ENCODE peak calls at places on chromosomes 4 and X, in six cellular contexts. One of them, this sample, is unnamed.

GRCh38 chr4:76078033-76078613 is 3.6 kb downstream of the ART3 start:
- DNase-seq in SW 1271: no peak
- DNase-seq in suprapubic skin: no peak
- DNase-seq in GDM1: no peak
- DNase-seq in T-cell: no peak
- DNase-seq in effector CD4-positive, alpha-beta T cell: no peak
- DNase-seq in this sample: no peak

GRCh38 chr4:109026588-109026987 is 263.7 kb upstream of the ETNPPL start:
- DNase-seq in effector CD4-positive, alpha-beta T cell: no peak
- DNase-seq in T-cell: no peak
- DNase-seq in GDM1: no peak
- DNase-seq in suprapubic skin: no peak
- DNase-seq in SW 1271: no peak
- DNase-seq in this sample: no peak

GRCh38 chr4:124030038-124030638 is 633.5 kb downstream of the SPRY1 start:
- DNase-seq in T-cell: no peak
- DNase-seq in effector CD4-positive, alpha-beta T cell: no peak
- DNase-seq in SW 1271: no peak
- DNase-seq in suprapubic skin: no peak
- DNase-seq in GDM1: no peak
- DNase-seq in this sample: no peak

GRCh38 chrX:1462596-1463251 is 10.0 kb upstream of the ASMTL start:
- DNase-seq in T-cell: peak
- DNase-seq in GDM1: no peak
- DNase-seq in SW 1271: peak
- DNase-seq in suprapubic skin: peak
- DNase-seq in effector CD4-positive, alpha-beta T cell: peak
- DNase-seq in this sample: no peak

GRCh38 chr4:102324725-102325124 is 20.6 kb downstream of the SLC39A8 start:
- DNase-seq in GDM1: no peak
- DNase-seq in T-cell: no peak
- DNase-seq in effector CD4-positive, alpha-beta T cell: no peak
- DNase-seq in suprapubic skin: no peak
- DNase-seq in SW 1271: no peak
- DNase-seq in this sample: no peak

GRCh38 chrX:30388325-30388724 is 79.1 kb upstream of the NR0B1 start:
- DNase-seq in effector CD4-positive, alpha-beta T cell: no peak
- DNase-seq in T-cell: no peak
- DNase-seq in suprapubic skin: no peak
- DNase-seq in SW 1271: no peak
- DNase-seq in GDM1: no peak
- DNase-seq in this sample: no peak

GRCh38 chr4:51853027-51853682 is 10.2 kb downstream of the DCUN1D4 start:
- DNase-seq in GDM1: no peak
- DNase-seq in suprapubic skin: no peak
- DNase-seq in SW 1271: no peak
- DNase-seq in T-cell: no peak
- DNase-seq in effector CD4-positive, alpha-beta T cell: no peak
- DNase-seq in this sample: no peak

GRCh38 chr4:57916479-57916878 is 806.3 kb upstream of the IGFBP7 start:
- DNase-seq in T-cell: no peak
- DNase-seq in effector CD4-positive, alpha-beta T cell: no peak
- DNase-seq in SW 1271: no peak
- DNase-seq in suprapubic skin: no peak
- DNase-seq in GDM1: no peak
- DNase-seq in this sample: no peak

GRCh38 chr4:48331577-48332340 is 9.6 kb upstream of the SLAIN2 start:
- DNase-seq in GDM1: no peak
- DNase-seq in T-cell: no peak
- DNase-seq in effector CD4-positive, alpha-beta T cell: no peak
- DNase-seq in SW 1271: no peak
- DNase-seq in suprapubic skin: no peak
- DNase-seq in this sample: no peak

GRCh38 chr4:56817840-56818491 is 3.5 kb downstream of the SPINK2 start:
- DNase-seq in effector CD4-positive, alpha-beta T cell: no peak
- DNase-seq in T-cell: no peak
- DNase-seq in SW 1271: no peak
- DNase-seq in GDM1: no peak
- DNase-seq in suprapubic skin: no peak
- DNase-seq in this sample: no peak

GRCh38 chr4:124121511-124121934 is 591.0 kb downstream of the ANKRD50 start:
- DNase-seq in SW 1271: no peak
- DNase-seq in effector CD4-positive, alpha-beta T cell: no peak
- DNase-seq in GDM1: no peak
- DNase-seq in T-cell: no peak
- DNase-seq in suprapubic skin: no peak
- DNase-seq in this sample: no peak

GRCh38 chr4:24912252-24913098 is at the start of gene CCDC149:
- DNase-seq in suprapubic skin: peak
- DNase-seq in effector CD4-positive, alpha-beta T cell: no peak
- DNase-seq in GDM1: no peak
- DNase-seq in SW 1271: peak
- DNase-seq in T-cell: no peak
- DNase-seq in this sample: peak

GRCh38 chr4:83875437-83875836 is 339.5 kb downstream of the GPAT3 start:
- DNase-seq in suprapubic skin: no peak
- DNase-seq in SW 1271: no peak
- DNase-seq in GDM1: no peak
- DNase-seq in T-cell: no peak
- DNase-seq in effector CD4-positive, alpha-beta T cell: no peak
- DNase-seq in this sample: no peak

GRCh38 chr4:86498560-86499166 is 95.5 kb upstream of the PTPN13 start:
- DNase-seq in GDM1: peak
- DNase-seq in effector CD4-positive, alpha-beta T cell: no peak
- DNase-seq in SW 1271: peak
- DNase-seq in suprapubic skin: no peak
- DNase-seq in T-cell: no peak
- DNase-seq in this sample: no peak

GRCh38 chrX:43703211-43703791 is 47.2 kb downstream of the MAOA start:
- DNase-seq in T-cell: no peak
- DNase-seq in effector CD4-positive, alpha-beta T cell: no peak
- DNase-seq in suprapubic skin: no peak
- DNase-seq in SW 1271: peak
- DNase-seq in GDM1: no peak
- DNase-seq in this sample: no peak

GRCh38 chr4:120830204-120830603 is 92.3 kb downstream of the PRDM5 start:
- DNase-seq in effector CD4-positive, alpha-beta T cell: no peak
- DNase-seq in T-cell: no peak
- DNase-seq in GDM1: no peak
- DNase-seq in suprapubic skin: no peak
- DNase-seq in SW 1271: no peak
- DNase-seq in this sample: no peak

GRCh38 chrX:153438522-153438921 is 7.3 kb downstream of the TREX2 start:
- DNase-seq in effector CD4-positive, alpha-beta T cell: no peak
- DNase-seq in SW 1271: peak
- DNase-seq in GDM1: no peak
- DNase-seq in T-cell: no peak
- DNase-seq in suprapubic skin: no peak
- DNase-seq in this sample: no peak

GRCh38 chr4:41375561-41375960 is 118.8 kb downstream of the UCHL1 start:
- DNase-seq in effector CD4-positive, alpha-beta T cell: no peak
- DNase-seq in SW 1271: no peak
- DNase-seq in GDM1: no peak
- DNase-seq in T-cell: no peak
- DNase-seq in suprapubic skin: no peak
- DNase-seq in this sample: no peak

GRCh38 chrX:109818921-109819320 is 85.9 kb upstream of the ACSL4 start:
- DNase-seq in suprapubic skin: no peak
- DNase-seq in SW 1271: no peak
- DNase-seq in GDM1: no peak
- DNase-seq in effector CD4-positive, alpha-beta T cell: no peak
- DNase-seq in T-cell: no peak
- DNase-seq in this sample: no peak